ENCODE peak calls at places on chromosomes 12 and 14, in four cellular contexts. X is HEK293T, Y is HepG2, Z is K562. C is an unnamed sample.

GRCh38 chr12:112353389-112353788 is 28.8 kb downstream of the HECTD4 start:
- DNase-seq in X (no peak), Z (no peak), Y (no peak), C (no peak)

GRCh38 chr12:30420561-30420960 is 275.1 kb downstream of the IPO8 start:
- DNase-seq in X (no peak), Y (no peak), Z (no peak), C (no peak)

GRCh38 chr12:1050059-1050707 is 59.2 kb downstream of the ERC1 start:
- DNase-seq in X (no peak), Z (no peak), Y (no peak), C (no peak)

GRCh38 chr12:49552014-49552413 is 13.2 kb downstream of the KCNH3 start:
- DNase-seq in Y (no peak), Z (no peak), X (no peak), C (no peak)

GRCh38 chr12:15446798-15447197 is 124.5 kb downstream of the PTPRO start:
- DNase-seq in X (no peak), Z (no peak), Y (no peak), C (no peak)

GRCh38 chr12:14710632-14711324 is 14.4 kb upstream of the GUCY2C start:
- DNase-seq in Y (no peak), X (no peak), Z (no peak), C (no peak)

GRCh38 chr14:48970995-48971394 is 615.2 kb downstream of the RPS29 start:
- DNase-seq in Z (no peak), Y (no peak), X (no peak), C (no peak)

GRCh38 chr12:109266106-109266879 is 42.8 kb downstream of the FOXN4 start:
- DNase-seq in Z (no peak), Y (no peak), X (no peak), C (no peak)

GRCh38 chr12:12072064-12072760 is 1.5 kb downstream of the BCL2L14 start:
- DNase-seq in Y (peak), X (no peak), Z (no peak), C (no peak)

GRCh38 chr12:57461326-57461903 is 1.8 kb downstream of the GLI1 start:
- DNase-seq in Y (no peak), X (peak), Z (peak), C (peak)

GRCh38 chr14:82223276-82223675 is 689.6 kb upstream of the SEL1L start:
- DNase-seq in Z (no peak), Y (no peak), X (no peak), C (no peak)

GRCh38 chr12:49037111-49037946 is 18.8 kb upstream of the PRKAG1 start:
- DNase-seq in X (no peak), Y (no peak), Z (no peak), C (no peak)

GRCh38 chr14:51236314-51236713 is 3.7 kb upstream of the TMX1 start:
- DNase-seq in X (no peak), Z (no peak), Y (no peak), C (no peak)

GRCh38 chr12:104596876-104597833 is 140.4 kb downstream of the CHST11 start:
- DNase-seq in X (no peak), Y (no peak), Z (no peak), C (no peak)

GRCh38 chr12:106840217-106840616 is 65.7 kb downstream of the RIC8B start:
- DNase-seq in Y (peak), Z (peak), X (peak), C (no peak)

GRCh38 chr12:93819048-93819491 is 141.9 kb downstream of the CRADD start:
- DNase-seq in Y (no peak), Z (no peak), X (no peak), C (no peak)

GRCh38 chr12:50557421-50557820 is 52.6 kb downstream of the DIP2B start:
- DNase-seq in Z (no peak), X (no peak), Y (no peak), C (no peak)

GRCh38 chr12:127559349-127560040 is 707.5 kb upstream of the TMEM132C start:
- DNase-seq in X (peak), Z (peak), Y (no peak), C (peak)

GRCh38 chr12:2628401-2628800 is 166.4 kb upstream of the FKBP4 start:
- DNase-seq in X (no peak), Y (no peak), Z (no peak), C (no peak)

GRCh38 chr12:6426882-6427671 is 17.7 kb upstream of the CD27 start:
- DNase-seq in X (no peak), Z (no peak), Y (no peak), C (no peak)

GRCh38 chr12:121005346-121005815 is 10.9 kb downstream of the C12orf43 start:
- DNase-seq in Y (peak), Z (peak), X (peak), C (peak)

GRCh38 chr14:32940066-32940651 is 1.5 kb downstream of the NPAS3 start:
- DNase-seq in Z (no peak), Y (no peak), X (no peak), C (no peak)

GRCh38 chr12:131673519-131674265 is 37.2 kb upstream of the SFSWAP start:
- DNase-seq in Y (no peak), X (no peak), Z (no peak), C (no peak)

GRCh38 chr12:129961856-129962255 is 58.0 kb upstream of the TMEM132D start:
- DNase-seq in Y (no peak), X (no peak), Z (no peak), C (no peak)

GRCh38 chr14:102594514-102595175 is 2.2 kb downstream of the RCOR1 start:
- DNase-seq in Z (peak), Y (peak), X (peak), C (peak)

GRCh38 chr14:37279818-37280217 is 82.1 kb downstream of the MIPOL1 start:
- DNase-seq in X (no peak), Y (no peak), Z (no peak), C (no peak)

GRCh38 chr12:80684077-80684495 is 23.3 kb upstream of the MYF6 start:
- DNase-seq in Y (no peak), Z (no peak), X (no peak), C (peak)

GRCh38 chr12:114412307-114412706 is 6.4 kb upstream of the TBX5 start:
- DNase-seq in Z (no peak), X (no peak), Y (no peak), C (no peak)

GRCh38 chr12:114408881-114409795 is 3.2 kb upstream of the TBX5 start:
- DNase-seq in X (no peak), Z (no peak), Y (no peak), C (peak)

GRCh38 chr12:114409796-114410520 is 4.0 kb upstream of the TBX5 start:
- DNase-seq in Y (no peak), Z (no peak), X (no peak), C (no peak)

GRCh38 chr12:114412825-114413749 is 7.1 kb upstream of the TBX5 start:
- DNase-seq in Y (no peak), X (no peak), Z (no peak), C (no peak)

GRCh38 chr12:114411081-114411836 is 5.3 kb upstream of the TBX5 start:
- DNase-seq in Z (no peak), X (no peak), Y (no peak), C (no peak)
- TF ChIP-seq ELF4 in Z (no peak), X (no peak), Y (no peak), C (no peak)

DNA sequence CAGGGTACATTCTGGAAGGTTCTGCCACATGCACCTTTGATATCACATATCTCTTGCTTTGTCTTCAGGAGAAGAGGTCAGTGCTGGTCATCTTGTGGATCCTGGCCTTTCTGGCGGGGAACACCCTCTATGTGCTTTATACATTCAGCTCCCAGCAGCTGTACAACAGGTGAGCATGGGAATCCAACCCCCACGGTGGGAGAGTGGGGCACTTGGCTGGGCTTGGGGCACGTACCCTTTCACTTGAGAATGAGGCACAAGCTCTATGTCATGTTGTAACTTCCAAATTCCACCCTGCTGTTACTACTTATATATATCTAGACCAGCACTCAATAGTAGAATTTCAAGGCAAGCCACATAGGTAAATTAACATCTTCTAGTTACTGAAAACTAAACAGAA is 28.6 kb downstream of the RNFT2 start:
- DNase-seq in Y (no peak), X (no peak), Z (no peak), C (no peak)
- TF ChIP-seq ELF4 in Y (no peak), X (no peak), Z (no peak), C (no peak)

DNA sequence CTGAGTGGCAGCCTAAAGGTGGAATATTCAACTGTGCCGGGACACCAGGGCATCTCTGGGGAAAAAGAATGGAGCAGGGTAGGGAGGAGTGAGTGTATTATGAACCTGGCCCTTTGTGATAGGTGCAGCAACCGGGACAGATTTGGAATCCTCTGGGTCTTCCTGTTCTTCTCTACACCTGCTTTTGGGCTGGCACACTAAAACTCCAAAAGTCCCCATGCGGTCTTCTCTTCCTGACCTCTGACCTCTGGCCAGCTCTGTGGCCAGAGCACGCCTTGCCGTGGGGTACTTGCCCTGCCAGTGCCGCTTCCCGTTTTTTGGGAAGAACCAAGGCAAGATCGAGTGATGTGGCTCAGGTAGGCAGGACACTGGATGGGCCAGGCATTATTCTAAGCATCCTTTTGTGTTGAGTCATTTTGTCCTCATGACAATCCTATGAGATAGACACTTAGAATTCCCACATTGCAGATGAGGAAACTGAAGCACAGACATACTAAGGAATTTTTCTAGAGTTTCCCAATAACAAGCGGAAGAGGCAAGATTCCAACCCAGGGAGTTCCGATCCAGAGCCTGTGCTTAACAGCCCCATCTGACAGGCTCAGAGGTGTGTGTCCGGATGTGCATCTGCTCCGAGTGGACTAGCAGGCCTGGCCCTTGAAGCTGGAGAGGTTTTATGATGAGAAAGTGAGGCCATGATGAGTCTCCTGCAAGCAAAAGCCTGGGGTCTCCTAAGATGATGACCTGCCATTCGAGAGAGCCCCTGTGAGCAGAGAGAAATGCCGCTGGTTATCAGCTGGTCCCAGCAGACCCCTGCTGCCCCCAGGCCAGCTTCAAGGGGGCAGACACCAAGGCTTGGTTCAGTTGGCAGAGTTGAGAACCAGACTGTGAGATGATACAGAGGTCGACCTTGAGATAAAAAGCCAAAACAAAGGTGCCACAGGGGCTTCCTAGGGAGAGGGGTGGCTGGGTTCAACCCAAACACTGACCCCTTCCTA is 67.9 kb upstream of the ESRRB start:
- DNase-seq in Z (no peak), X (no peak), Y (no peak), C (no peak)
- TF ChIP-seq ELF4 in Z (no peak), X (no peak), Y (no peak), C (no peak)

GRCh38 chr14:73188501-73188903 is 48.8 kb upstream of the PAPLN start:
- DNase-seq in Y (no peak), Z (no peak), X (no peak), C (no peak)
- TF ChIP-seq ELF4 in Y (no peak), Z (no peak), X (no peak), C (no peak)

GRCh38 chr14:29240046-29240445 is 473.5 kb downstream of the FOXG1 start:
- DNase-seq in Z (no peak), X (no peak), Y (no peak), C (no peak)
- TF ChIP-seq ELF4 in Z (no peak), X (no peak), Y (no peak), C (no peak)

DNA sequence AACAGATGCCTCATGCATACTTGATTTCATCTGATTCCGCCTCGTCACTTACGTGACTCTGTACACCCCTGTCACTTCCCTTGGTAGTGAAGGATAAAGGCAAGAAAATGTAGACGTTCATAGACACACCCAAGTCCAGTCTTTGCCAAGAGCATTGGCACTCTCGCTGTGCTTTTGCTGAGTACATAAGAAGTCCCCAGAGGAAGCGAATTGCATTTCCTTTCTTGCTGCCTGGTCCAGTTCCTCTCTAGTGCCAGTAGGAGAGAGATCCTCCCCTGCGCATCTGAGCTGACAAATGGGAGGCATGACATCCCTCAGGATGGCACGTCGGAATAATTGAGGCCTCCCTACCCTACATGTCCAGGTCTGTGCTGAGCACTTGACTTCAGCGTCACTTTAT is 21.3 kb upstream of the RIN3 start:
- DNase-seq in X (no peak), Z (no peak), Y (no peak), C (no peak)
- TF ChIP-seq ELF4 in X (no peak), Z (no peak), Y (no peak), C (no peak)

GRCh38 chr12:123389560-123390351 is 5.8 kb downstream of the KMT5A start:
- DNase-seq in X (peak), Y (peak), Z (peak), C (peak)
- TF ChIP-seq ELF4 in X (no peak), Y (no peak), Z (no peak), C (no peak)